ENCODE peak calls at places on chromosomes 6 and 20, in nine cellular contexts. One of them, this sample, is unnamed.

GRCh38 chr6:170124150-170124549 is 166.7 kb downstream of the DLL1 start:
- DNase-seq in fibroblast of pulmonary artery: no peak
- DNase-seq in IMR-90: no peak
- DNase-seq in neural progenitor cell: no peak
- DNase-seq in choroid plexus epithelial cell: no peak
- DNase-seq in thoracic aorta: no peak
- DNase-seq in HFFc6: no peak
- DNase-seq in prostate gland: no peak
- DNase-seq in tibial nerve: no peak
- DNase-seq in this sample: no peak

GRCh38 chr20:50283922-50284810 is 93.5 kb downstream of the CEBPB start:
- DNase-seq in tibial nerve: no peak
- DNase-seq in thoracic aorta: no peak
- DNase-seq in prostate gland: peak; percentile 35
- DNase-seq in fibroblast of pulmonary artery: peak; percentile 32
- DNase-seq in neural progenitor cell: no peak
- DNase-seq in choroid plexus epithelial cell: peak; percentile 48
- DNase-seq in IMR-90: peak; percentile 66
- DNase-seq in HFFc6: peak; percentile 68
- DNase-seq in this sample: peak; percentile 72

GRCh38 chr6:155154158-155154830 is 109.5 kb upstream of the CLDN20 start:
- DNase-seq in HFFc6: peak; percentile 94
- DNase-seq in choroid plexus epithelial cell: peak; percentile 91
- DNase-seq in neural progenitor cell: no peak
- DNase-seq in fibroblast of pulmonary artery: peak; percentile 87
- DNase-seq in IMR-90: peak; percentile 96
- DNase-seq in tibial nerve: no peak
- DNase-seq in prostate gland: no peak
- DNase-seq in thoracic aorta: no peak
- DNase-seq in this sample: no peak

GRCh38 chr20:54179946-54180345 is 6.2 kb upstream of the CYP24A1 start:
- DNase-seq in IMR-90: no peak
- DNase-seq in choroid plexus epithelial cell: no peak
- DNase-seq in neural progenitor cell: no peak
- DNase-seq in fibroblast of pulmonary artery: no peak
- DNase-seq in thoracic aorta: no peak
- DNase-seq in HFFc6: no peak
- DNase-seq in prostate gland: no peak
- DNase-seq in tibial nerve: no peak
- DNase-seq in this sample: no peak

GRCh38 chr20:63102720-63103375 is 96.1 kb upstream of the BHLHE23 start:
- DNase-seq in fibroblast of pulmonary artery: peak; percentile 37
- DNase-seq in thoracic aorta: no peak
- DNase-seq in HFFc6: peak; percentile 10
- DNase-seq in neural progenitor cell: peak; percentile 25
- DNase-seq in choroid plexus epithelial cell: peak; percentile 34
- DNase-seq in prostate gland: no peak
- DNase-seq in tibial nerve: no peak
- DNase-seq in IMR-90: peak; percentile 6
- DNase-seq in this sample: no peak

GRCh38 chr6:42029881-42030280 is 20.4 kb upstream of the TAF8 start:
- DNase-seq in IMR-90: no peak
- DNase-seq in thoracic aorta: no peak
- DNase-seq in prostate gland: no peak
- DNase-seq in neural progenitor cell: no peak
- DNase-seq in fibroblast of pulmonary artery: no peak
- DNase-seq in choroid plexus epithelial cell: no peak
- DNase-seq in HFFc6: no peak
- DNase-seq in tibial nerve: no peak
- DNase-seq in this sample: no peak

GRCh38 chr6:119255492-119255891 is 94.1 kb downstream of the MAN1A1 start:
- DNase-seq in HFFc6: no peak
- DNase-seq in neural progenitor cell: no peak
- DNase-seq in prostate gland: no peak
- DNase-seq in fibroblast of pulmonary artery: no peak
- DNase-seq in thoracic aorta: no peak
- DNase-seq in choroid plexus epithelial cell: no peak
- DNase-seq in IMR-90: no peak
- DNase-seq in tibial nerve: no peak
- DNase-seq in this sample: no peak

GRCh38 chr6:104095661-104096416 is 763.9 kb downstream of the HACE1 start:
- DNase-seq in fibroblast of pulmonary artery: no peak
- DNase-seq in neural progenitor cell: no peak
- DNase-seq in IMR-90: no peak
- DNase-seq in HFFc6: no peak
- DNase-seq in tibial nerve: no peak
- DNase-seq in choroid plexus epithelial cell: no peak
- DNase-seq in prostate gland: no peak
- DNase-seq in thoracic aorta: no peak
- DNase-seq in this sample: no peak

GRCh38 chr6:25224237-25224636 is 54.9 kb upstream of the CARMIL1 start:
- DNase-seq in prostate gland: no peak
- DNase-seq in HFFc6: no peak
- DNase-seq in thoracic aorta: no peak
- DNase-seq in choroid plexus epithelial cell: no peak
- DNase-seq in neural progenitor cell: no peak
- DNase-seq in tibial nerve: no peak
- DNase-seq in IMR-90: no peak
- DNase-seq in fibroblast of pulmonary artery: no peak
- DNase-seq in this sample: no peak

GRCh38 chr6:127518710-127519468 is at the start of gene MTCL3:
- DNase-seq in neural progenitor cell: peak; percentile 86
- DNase-seq in IMR-90: peak; percentile 63
- DNase-seq in tibial nerve: no peak
- DNase-seq in thoracic aorta: no peak
- DNase-seq in fibroblast of pulmonary artery: peak; percentile 58
- DNase-seq in choroid plexus epithelial cell: peak; percentile 72
- DNase-seq in HFFc6: no peak
- DNase-seq in prostate gland: no peak
- DNase-seq in this sample: no peak

GRCh38 chr6:43150051-43150751 is 20.9 kb upstream of the SRF start:
- DNase-seq in IMR-90: peak; percentile 16
- DNase-seq in thoracic aorta: no peak
- DNase-seq in fibroblast of pulmonary artery: no peak
- DNase-seq in HFFc6: no peak
- DNase-seq in tibial nerve: no peak
- DNase-seq in choroid plexus epithelial cell: no peak
- DNase-seq in neural progenitor cell: no peak
- DNase-seq in prostate gland: peak; percentile 86
- DNase-seq in this sample: no peak

GRCh38 chr20:59987135-59987534 is 28.9 kb downstream of the CDH26 start:
- DNase-seq in neural progenitor cell: no peak
- DNase-seq in IMR-90: no peak
- DNase-seq in HFFc6: no peak
- DNase-seq in tibial nerve: no peak
- DNase-seq in thoracic aorta: no peak
- DNase-seq in prostate gland: no peak
- DNase-seq in choroid plexus epithelial cell: no peak
- DNase-seq in fibroblast of pulmonary artery: no peak
- DNase-seq in this sample: no peak

GRCh38 chr20:59984551-59984950 is 26.3 kb downstream of the CDH26 start:
- DNase-seq in neural progenitor cell: no peak
- DNase-seq in thoracic aorta: no peak
- DNase-seq in HFFc6: no peak
- DNase-seq in prostate gland: no peak
- DNase-seq in IMR-90: no peak
- DNase-seq in fibroblast of pulmonary artery: no peak
- DNase-seq in choroid plexus epithelial cell: no peak
- DNase-seq in tibial nerve: no peak
- DNase-seq in this sample: no peak

GRCh38 chr20:59988141-59988540 is 29.9 kb downstream of the CDH26 start:
- DNase-seq in HFFc6: peak; percentile 32
- DNase-seq in thoracic aorta: no peak
- DNase-seq in IMR-90: peak; percentile 11
- DNase-seq in tibial nerve: no peak
- DNase-seq in choroid plexus epithelial cell: no peak
- DNase-seq in prostate gland: no peak
- DNase-seq in fibroblast of pulmonary artery: no peak
- DNase-seq in neural progenitor cell: no peak
- DNase-seq in this sample: no peak

DNA sequence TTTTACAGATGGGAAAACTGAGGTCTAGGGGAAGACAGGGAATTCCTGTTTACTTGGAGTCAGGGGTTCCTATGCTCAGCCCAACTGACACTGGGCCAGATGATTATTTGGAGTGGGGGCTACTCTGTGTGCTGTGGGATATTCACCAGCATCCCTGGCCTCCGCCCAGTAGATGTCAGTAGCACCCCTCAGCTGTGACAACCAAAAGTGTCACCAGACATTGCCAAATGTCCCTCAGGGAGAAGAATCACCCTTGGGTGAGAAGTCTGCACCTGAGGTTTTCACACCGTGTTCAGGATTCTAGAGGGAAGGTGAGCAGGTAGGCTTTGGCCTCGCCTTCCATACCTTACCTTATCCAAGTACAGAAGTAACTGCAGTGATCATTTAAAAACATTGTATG is 27.6 kb downstream of the CDH26 start:
- DNase-seq in IMR-90: no peak
- DNase-seq in choroid plexus epithelial cell: no peak
- DNase-seq in thoracic aorta: no peak
- DNase-seq in tibial nerve: no peak
- DNase-seq in fibroblast of pulmonary artery: no peak
- DNase-seq in neural progenitor cell: no peak
- DNase-seq in HFFc6: no peak
- DNase-seq in prostate gland: no peak
- DNase-seq in this sample: no peak
- TF ChIP-seq CTCF in IMR-90: no peak
- TF ChIP-seq CTCF in choroid plexus epithelial cell: no peak
- TF ChIP-seq CTCF in thoracic aorta: no peak
- TF ChIP-seq CTCF in tibial nerve: no peak
- TF ChIP-seq CTCF in fibroblast of pulmonary artery: no peak
- TF ChIP-seq CTCF in neural progenitor cell: peak; percentile 29
- TF ChIP-seq CTCF in HFFc6: peak; percentile 13
- TF ChIP-seq CTCF in prostate gland: no peak
- TF ChIP-seq CTCF in this sample: no peak

GRCh38 chr6:410555-411395 is 19.2 kb downstream of the IRF4 start:
- DNase-seq in prostate gland: no peak
- DNase-seq in thoracic aorta: no peak
- DNase-seq in neural progenitor cell: no peak
- DNase-seq in IMR-90: no peak
- DNase-seq in tibial nerve: no peak
- DNase-seq in choroid plexus epithelial cell: no peak
- DNase-seq in fibroblast of pulmonary artery: no peak
- DNase-seq in HFFc6: no peak
- DNase-seq in this sample: no peak

GRCh38 chr6:409370-409972 is 17.9 kb downstream of the IRF4 start:
- DNase-seq in fibroblast of pulmonary artery: no peak
- DNase-seq in HFFc6: no peak
- DNase-seq in choroid plexus epithelial cell: no peak
- DNase-seq in tibial nerve: no peak
- DNase-seq in IMR-90: no peak
- DNase-seq in neural progenitor cell: no peak
- DNase-seq in prostate gland: no peak
- DNase-seq in thoracic aorta: no peak
- DNase-seq in this sample: no peak

GRCh38 chr6:411402-412145 is 20.0 kb downstream of the IRF4 start:
- DNase-seq in IMR-90: no peak
- DNase-seq in neural progenitor cell: no peak
- DNase-seq in fibroblast of pulmonary artery: no peak
- DNase-seq in thoracic aorta: no peak
- DNase-seq in prostate gland: peak; percentile 40
- DNase-seq in choroid plexus epithelial cell: no peak
- DNase-seq in tibial nerve: no peak
- DNase-seq in HFFc6: no peak
- DNase-seq in this sample: no peak

GRCh38 chr6:408148-408547 is 16.6 kb downstream of the IRF4 start:
- DNase-seq in choroid plexus epithelial cell: no peak
- DNase-seq in thoracic aorta: no peak
- DNase-seq in HFFc6: no peak
- DNase-seq in IMR-90: no peak
- DNase-seq in neural progenitor cell: no peak
- DNase-seq in tibial nerve: no peak
- DNase-seq in prostate gland: no peak
- DNase-seq in fibroblast of pulmonary artery: no peak
- DNase-seq in this sample: no peak

DNA sequence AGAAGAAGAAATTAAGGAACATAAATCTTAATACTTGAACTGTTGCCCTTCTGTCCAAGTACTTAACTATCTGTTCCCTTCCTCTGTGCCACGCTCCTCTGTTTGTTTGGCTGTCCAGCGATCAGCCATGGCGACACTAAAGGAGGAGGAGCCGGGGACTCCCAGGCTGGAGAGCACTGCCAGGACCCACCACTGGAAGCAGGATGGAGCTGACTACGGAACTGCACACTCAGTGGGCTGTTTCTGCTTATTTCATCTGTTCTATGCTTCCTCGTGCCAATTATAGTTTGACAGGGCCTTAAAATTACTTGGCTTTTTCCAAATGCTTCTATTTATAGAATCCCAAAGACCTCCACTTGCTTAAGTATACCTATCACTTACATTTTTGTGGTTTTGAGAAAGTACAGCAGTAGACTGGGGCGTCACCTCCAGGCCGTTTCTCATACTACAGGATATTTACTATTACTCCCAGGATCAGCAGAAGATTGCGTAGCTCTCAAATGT is 17.1 kb downstream of the IRF4 start:
- DNase-seq in neural progenitor cell: peak; percentile 79
- DNase-seq in thoracic aorta: no peak
- DNase-seq in choroid plexus epithelial cell: peak; percentile 77
- DNase-seq in prostate gland: no peak
- DNase-seq in IMR-90: peak; percentile 38
- DNase-seq in tibial nerve: no peak
- DNase-seq in HFFc6: peak; percentile 10
- DNase-seq in fibroblast of pulmonary artery: peak; percentile 41
- DNase-seq in this sample: peak; percentile 43
- TF ChIP-seq CTCF in neural progenitor cell: peak; percentile 71
- TF ChIP-seq CTCF in thoracic aorta: no peak
- TF ChIP-seq CTCF in choroid plexus epithelial cell: peak; percentile 66
- TF ChIP-seq CTCF in prostate gland: peak; percentile 29
- TF ChIP-seq CTCF in IMR-90: peak; percentile 40
- TF ChIP-seq CTCF in tibial nerve: peak; percentile 49
- TF ChIP-seq CTCF in HFFc6: peak; percentile 52
- TF ChIP-seq CTCF in fibroblast of pulmonary artery: peak; percentile 23
- TF ChIP-seq CTCF in this sample: peak; percentile 35

GRCh38 chr6:6674872-6675271 is 86.4 kb downstream of the LY86 start:
- DNase-seq in tibial nerve: no peak
- DNase-seq in prostate gland: no peak
- DNase-seq in thoracic aorta: no peak
- DNase-seq in HFFc6: no peak
- DNase-seq in neural progenitor cell: peak; percentile 56
- DNase-seq in IMR-90: no peak
- DNase-seq in fibroblast of pulmonary artery: no peak
- DNase-seq in choroid plexus epithelial cell: no peak
- DNase-seq in this sample: no peak
- TF ChIP-seq CTCF in tibial nerve: no peak
- TF ChIP-seq CTCF in prostate gland: no peak
- TF ChIP-seq CTCF in thoracic aorta: no peak
- TF ChIP-seq CTCF in HFFc6: peak; percentile 62
- TF ChIP-seq CTCF in neural progenitor cell: peak; percentile 79
- TF ChIP-seq CTCF in IMR-90: peak; percentile 20
- TF ChIP-seq CTCF in fibroblast of pulmonary artery: peak; percentile 38
- TF ChIP-seq CTCF in choroid plexus epithelial cell: peak; percentile 49
- TF ChIP-seq CTCF in this sample: no peak

DNA sequence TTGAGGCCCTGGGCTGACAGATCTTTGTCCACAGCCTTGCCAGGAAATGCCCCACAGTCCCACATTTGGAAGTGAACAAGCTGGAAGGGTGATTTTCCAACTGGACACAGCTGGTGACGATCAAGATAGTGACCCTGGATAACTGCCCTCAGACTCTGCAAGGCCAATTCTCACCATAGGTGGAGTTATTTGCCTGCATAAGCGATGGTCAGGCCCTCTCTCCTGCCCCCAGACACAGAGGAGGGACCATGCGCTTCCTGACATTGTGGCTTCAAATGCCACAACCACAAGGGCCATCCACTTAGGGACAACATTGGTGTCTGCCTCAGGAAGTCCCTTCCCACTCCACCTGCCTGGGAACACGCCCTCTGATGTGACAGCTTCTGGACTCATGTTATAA is 96.0 kb downstream of the JPH2 start:
- DNase-seq in choroid plexus epithelial cell: no peak
- DNase-seq in tibial nerve: no peak
- DNase-seq in fibroblast of pulmonary artery: no peak
- DNase-seq in neural progenitor cell: no peak
- DNase-seq in prostate gland: no peak
- DNase-seq in HFFc6: no peak
- DNase-seq in thoracic aorta: no peak
- DNase-seq in IMR-90: no peak
- DNase-seq in this sample: no peak
- TF ChIP-seq CTCF in choroid plexus epithelial cell: no peak
- TF ChIP-seq CTCF in tibial nerve: no peak
- TF ChIP-seq CTCF in fibroblast of pulmonary artery: no peak
- TF ChIP-seq CTCF in neural progenitor cell: no peak
- TF ChIP-seq CTCF in prostate gland: no peak
- TF ChIP-seq CTCF in HFFc6: peak; percentile 32
- TF ChIP-seq CTCF in thoracic aorta: no peak
- TF ChIP-seq CTCF in IMR-90: no peak
- TF ChIP-seq CTCF in this sample: no peak